ENCODE peak calls at places on chromosomes 1 and 21, in nine cellular contexts. W is activated B cell treated with CpG ODN at 0.5 μM for 24 hours; J is epithelial cell of esophagus; G is colonic mucosa; U is heart right ventricle; Y is left lung; R is IMR-90; M is CD4-positive, alpha-beta T cell; Q is CD8-positive, alpha-beta T cell. P is an unnamed sample.

GRCh38 chr21:35896060-35896459 is 164.3 kb downstream of the SETD4 start:
- DNase-seq in W (no peak), J (no peak), G (no peak), U (no peak), Y (no peak), R (no peak), M (no peak), Q (no peak), P (no peak)

GRCh38 chr1:228214921-228215662 is 7.2 kb downstream of the OBSCN start:
- DNase-seq in W (no peak), J (no peak), G (peak; percentile 17), U (no peak), Y (no peak), R (no peak), M (no peak), Q (no peak), P (no peak)

GRCh38 chr1:18434041-18434440 is 46.7 kb upstream of the KLHDC7A start:
- DNase-seq in W (no peak), J (no peak), G (no peak), U (no peak), Y (no peak), R (no peak), M (no peak), Q (no peak), P (no peak)

GRCh38 chr1:1628656-1629429 is 3.1 kb upstream of the MMP23B start:
- DNase-seq in W (no peak), J (peak; percentile 41), G (no peak), U (no peak), Y (peak; percentile 76), R (no peak), M (no peak), Q (peak; percentile 50), P (no peak)

GRCh38 chr1:8652607-8653046 is 164.8 kb downstream of the RERE start:
- DNase-seq in W (no peak), J (no peak), G (no peak), U (no peak), Y (no peak), R (no peak), M (no peak), Q (no peak), P (no peak)

GRCh38 chr1:86703696-86704455 is 500 bp upstream of the SH3GLB1 start:
- DNase-seq in W (no peak), J (peak; percentile 22), G (peak; percentile 53), U (no peak), Y (no peak), R (no peak), M (no peak), Q (no peak), P (no peak)

GRCh38 chr21:35206141-35207125 is 157.3 kb upstream of the RUNX1 start:
- DNase-seq in W (no peak), J (peak; percentile 28), G (no peak), U (no peak), Y (no peak), R (peak; percentile 32), M (no peak), Q (no peak), P (no peak)

GRCh38 chr1:206797534-206798383 is 25.5 kb upstream of the IL10 start:
- DNase-seq in W (no peak), J (no peak), G (no peak), U (no peak), Y (no peak), R (no peak), M (no peak), Q (peak; percentile 42), P (no peak)

GRCh38 chr1:201329801-201330200 is 46.5 kb downstream of the PKP1 start:
- DNase-seq in W (no peak), J (no peak), G (no peak), U (no peak), Y (no peak), R (peak; percentile 20), M (no peak), Q (no peak), P (no peak)

DNA sequence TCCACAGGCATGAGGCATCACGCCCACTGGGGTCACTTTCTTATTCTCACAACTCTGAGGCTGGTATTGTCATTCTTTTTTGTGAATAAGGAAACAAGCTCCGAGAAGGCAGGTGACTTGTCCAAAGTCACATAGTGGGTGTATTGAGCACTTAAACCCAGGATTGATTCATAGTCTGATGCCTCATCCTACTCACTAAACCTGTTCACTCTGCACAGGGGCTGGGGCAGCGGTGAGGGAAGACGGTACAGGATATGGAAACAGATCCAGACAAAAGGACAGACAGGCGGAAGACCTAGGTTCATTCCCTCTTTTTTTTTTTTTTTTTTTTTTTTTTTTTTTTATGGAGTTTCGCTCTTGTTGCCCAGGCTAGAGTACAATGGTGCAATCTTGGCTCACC is 56.6 kb downstream of the NKAIN1 start:
- DNase-seq in W (no peak), J (peak; percentile 88), G (no peak), U (no peak), Y (no peak), R (no peak), M (no peak), Q (no peak), P (no peak)
- TF ChIP-seq CTCF in W (no peak), J (no peak), G (no peak), U (no peak), Y (no peak), R (no peak), M (no peak), Q (no peak), P (no peak)

GRCh38 chr1:161119017-161119378 is 1.1 kb downstream of the NIT1 start:
- DNase-seq in W (no peak), J (peak; percentile 35), G (peak; percentile 45), U (peak; percentile 52), Y (no peak), R (no peak), M (no peak), Q (no peak), P (no peak)
- TF ChIP-seq CTCF in W (no peak), J (no peak), G (no peak), U (no peak), Y (no peak), R (no peak), M (no peak), Q (no peak), P (no peak)

GRCh38 chr1:157352216-157352615 is 200.1 kb downstream of the FCRL5 start:
- DNase-seq in W (no peak), J (no peak), G (no peak), U (no peak), Y (no peak), R (no peak), M (no peak), Q (no peak), P (no peak)

GRCh38 chr1:157352817-157353408 is 199.4 kb downstream of the FCRL5 start:
- DNase-seq in W (no peak), J (no peak), G (no peak), U (no peak), Y (no peak), R (no peak), M (no peak), Q (no peak), P (no peak)

GRCh38 chr1:157348538-157349480 is 203.5 kb downstream of the FCRL5 start:
- DNase-seq in W (no peak), J (no peak), G (no peak), U (no peak), Y (no peak), R (no peak), M (no peak), Q (no peak), P (no peak)

DNA sequence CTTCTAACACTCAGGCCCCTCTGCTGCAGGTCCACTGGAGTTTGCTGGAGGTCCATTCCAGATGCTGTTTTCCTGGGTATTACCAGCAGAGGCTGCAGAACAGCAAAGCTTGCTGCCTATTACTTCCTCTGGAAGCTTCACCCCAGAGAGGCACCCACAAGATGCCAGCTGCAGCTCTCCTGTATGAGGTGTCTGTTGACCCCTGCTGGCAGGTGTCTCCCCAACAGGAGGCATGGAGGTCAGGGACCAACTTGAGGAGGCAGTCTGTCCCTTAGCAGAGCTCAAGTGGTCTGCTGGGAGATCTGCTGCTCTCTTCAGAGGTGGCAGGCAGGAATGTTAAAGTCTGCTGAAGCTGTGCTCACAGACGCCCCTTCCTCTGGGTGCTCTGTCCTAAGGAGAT is 204.8 kb downstream of the FCRL5 start:
- DNase-seq in W (no peak), J (no peak), G (no peak), U (no peak), Y (no peak), R (no peak), M (no peak), Q (no peak), P (no peak)
- TF ChIP-seq CTCF in W (no peak), J (no peak), G (no peak), U (no peak), Y (no peak), R (no peak), M (no peak), Q (no peak), P (no peak)

DNA sequence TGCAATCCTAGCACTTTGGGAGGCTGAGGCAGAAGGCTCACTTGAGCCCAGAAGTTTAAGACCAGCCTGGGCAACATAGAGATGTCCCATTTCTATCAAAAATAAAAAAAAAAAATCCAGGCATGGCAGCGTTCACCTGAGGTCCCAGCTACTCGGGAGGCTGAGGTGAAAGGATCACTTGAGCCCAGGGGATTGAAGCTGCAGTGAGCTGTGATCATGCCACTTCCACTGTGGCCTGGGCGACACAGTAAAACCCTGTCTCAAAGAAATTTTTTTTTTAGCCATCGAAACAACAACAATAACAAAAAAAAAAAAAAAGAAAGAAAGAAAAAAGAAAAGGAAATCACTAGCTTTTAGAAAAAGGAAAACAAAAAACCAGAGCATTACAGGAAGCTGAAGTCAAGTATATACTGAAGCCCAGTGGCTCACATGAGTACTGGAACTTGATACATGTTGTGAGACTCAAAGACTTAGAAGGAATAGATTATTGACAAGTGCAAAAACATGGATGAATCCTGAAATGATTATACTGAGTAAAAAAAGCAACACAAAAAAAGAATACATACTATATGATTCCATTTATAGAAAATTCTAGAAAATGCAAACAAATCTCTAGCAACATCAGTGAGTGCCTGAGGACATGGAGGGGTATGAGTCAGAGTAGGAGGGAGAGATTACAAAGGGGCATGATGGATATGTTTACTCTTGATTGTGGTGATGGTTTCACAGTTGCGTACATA is 6.1 kb upstream of the RABGAP1L start:
- DNase-seq in W (no peak), J (peak; percentile 91), G (no peak), U (no peak), Y (no peak), R (peak; percentile 12), M (no peak), Q (no peak), P (no peak)
- TF ChIP-seq CTCF in W (no peak), J (no peak), G (no peak), U (no peak), Y (no peak), R (no peak), M (no peak), Q (no peak), P (no peak)

P was measured in progenitor cell of endocrine pancreas.